ENCODE peak calls at places on chromosome 5, in five cellular contexts. One of them, this sample, is unnamed. For H3K27me3, the result is how much of the 10 kb centered on the place peaks cover.

GRCh38 chr5:120419110-120419509 is 45.0 kb upstream of the PRR16 start:
- DNase-seq in psoas muscle: no peak
- DNase-seq in CD4-positive, alpha-beta T cell: no peak
- DNase-seq in gastrocnemius medialis: no peak
- DNase-seq in HCT116: no peak
- DNase-seq in this sample: no peak

GRCh38 chr5:125316913-125317545 is 570.6 kb upstream of the ZNF608 start:
- DNase-seq in psoas muscle: no peak
- DNase-seq in CD4-positive, alpha-beta T cell: no peak
- DNase-seq in gastrocnemius medialis: no peak
- DNase-seq in HCT116: no peak
- DNase-seq in this sample: no peak

GRCh38 chr5:54719384-54720306 is 202.1 kb downstream of the SNX18 start:
- DNase-seq in psoas muscle: no peak
- DNase-seq in CD4-positive, alpha-beta T cell: no peak
- DNase-seq in gastrocnemius medialis: no peak
- DNase-seq in HCT116: no peak
- DNase-seq in this sample: no peak

GRCh38 chr5:78612227-78613150 is 36.1 kb downstream of the LHFPL2 start:
- DNase-seq in psoas muscle: no peak
- DNase-seq in CD4-positive, alpha-beta T cell: no peak
- DNase-seq in gastrocnemius medialis: no peak
- DNase-seq in HCT116: no peak
- DNase-seq in this sample: no peak

GRCh38 chr5:76402251-76402879 is 720 bp upstream of the IQGAP2 start:
- DNase-seq in psoas muscle: peak
- DNase-seq in CD4-positive, alpha-beta T cell: peak
- DNase-seq in gastrocnemius medialis: peak
- DNase-seq in HCT116: no peak
- DNase-seq in this sample: no peak

GRCh38 chr5:74622944-74623343 is 17.6 kb downstream of the ENC1 start:
- DNase-seq in psoas muscle: no peak
- DNase-seq in CD4-positive, alpha-beta T cell: no peak
- DNase-seq in gastrocnemius medialis: no peak
- DNase-seq in HCT116: no peak
- DNase-seq in this sample: no peak

GRCh38 chr5:132082329-132083023 is 8.9 kb downstream of the CSF2 start:
- DNase-seq in psoas muscle: no peak
- DNase-seq in CD4-positive, alpha-beta T cell: no peak
- DNase-seq in gastrocnemius medialis: no peak
- DNase-seq in HCT116: no peak
- DNase-seq in this sample: no peak

GRCh38 chr5:15690611-15691010 is 190.6 kb downstream of the FBXL7 start:
- DNase-seq in psoas muscle: no peak
- DNase-seq in CD4-positive, alpha-beta T cell: no peak
- DNase-seq in gastrocnemius medialis: no peak
- DNase-seq in HCT116: no peak
- DNase-seq in this sample: no peak

GRCh38 chr5:133807348-133807747 is 161.1 kb downstream of the C5orf15 start:
- DNase-seq in psoas muscle: no peak
- DNase-seq in CD4-positive, alpha-beta T cell: no peak
- DNase-seq in gastrocnemius medialis: no peak
- DNase-seq in HCT116: no peak
- DNase-seq in this sample: no peak

GRCh38 chr5:149549461-149550266 is 1.6 kb downstream of the CSNK1A1 start:
- DNase-seq in psoas muscle: no peak
- DNase-seq in CD4-positive, alpha-beta T cell: no peak
- DNase-seq in gastrocnemius medialis: no peak
- DNase-seq in HCT116: peak
- DNase-seq in this sample: peak

GRCh38 chr5:82334856-82335255 is 56.7 kb upstream of the RPS23 start:
- DNase-seq in psoas muscle: no peak
- DNase-seq in CD4-positive, alpha-beta T cell: no peak
- DNase-seq in gastrocnemius medialis: no peak
- DNase-seq in HCT116: no peak
- DNase-seq in this sample: no peak

GRCh38 chr5:90709323-90710148 is 150.9 kb downstream of the ADGRV1 start:
- DNase-seq in psoas muscle: no peak
- DNase-seq in CD4-positive, alpha-beta T cell: no peak
- DNase-seq in gastrocnemius medialis: no peak
- DNase-seq in HCT116: peak
- DNase-seq in this sample: no peak
- H3K27me3 ChIP-seq in psoas muscle: under half
- H3K27me3 ChIP-seq in CD4-positive, alpha-beta T cell: under half
- H3K27me3 ChIP-seq in gastrocnemius medialis: under half
- H3K27me3 ChIP-seq in HCT116: under half
- H3K27me3 ChIP-seq in this sample: under half

DNA sequence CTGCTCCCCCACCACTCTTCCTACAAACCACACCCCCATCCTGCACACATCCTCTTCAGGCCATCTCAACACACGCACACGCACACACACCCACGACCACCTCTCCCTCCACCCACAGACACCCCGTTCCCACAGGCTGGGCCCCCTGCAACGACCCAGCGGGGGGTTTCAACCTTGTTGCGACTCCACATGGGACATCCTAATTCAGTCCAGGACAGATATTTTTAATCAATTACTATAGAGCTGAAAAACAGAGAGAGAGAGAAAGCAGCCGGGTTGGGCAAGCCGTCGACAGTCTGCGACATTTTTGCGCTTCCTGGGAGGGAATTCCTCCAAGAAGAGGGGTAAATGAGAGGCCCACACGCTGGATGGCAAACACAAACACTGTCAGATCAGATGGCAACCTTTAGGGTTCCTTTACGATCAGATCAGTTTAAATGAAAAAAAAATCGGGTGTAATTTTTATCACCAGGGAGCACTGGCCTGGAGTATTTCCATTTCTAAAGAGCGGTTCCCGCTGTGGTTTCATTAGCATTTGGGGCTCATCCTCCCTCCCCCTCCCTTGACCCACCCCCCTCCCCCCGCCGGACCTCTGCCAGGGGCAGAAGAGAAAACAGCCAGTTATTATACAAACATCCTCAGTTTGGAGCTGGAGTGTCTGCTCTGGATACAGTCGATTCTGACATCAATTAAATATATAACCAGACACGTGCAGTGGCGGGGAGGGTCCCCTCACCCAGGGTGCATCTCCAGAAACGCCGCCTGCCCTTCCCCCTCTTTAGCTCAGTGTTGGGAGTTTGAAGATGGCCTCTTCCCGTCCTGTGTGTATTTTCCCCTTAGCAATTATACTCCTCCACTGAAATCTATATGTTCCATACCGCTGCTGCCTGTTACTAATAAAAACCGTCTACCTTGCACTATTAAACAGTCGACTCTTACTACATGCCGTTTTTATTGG is 2.3 kb upstream of the IRX2 start:
- DNase-seq in psoas muscle: no peak
- DNase-seq in CD4-positive, alpha-beta T cell: no peak
- DNase-seq in gastrocnemius medialis: no peak
- DNase-seq in HCT116: no peak
- DNase-seq in this sample: no peak
- H3K27ac ChIP-seq in psoas muscle: no peak
- H3K27ac ChIP-seq in CD4-positive, alpha-beta T cell: no peak
- H3K27ac ChIP-seq in gastrocnemius medialis: no peak
- H3K27ac ChIP-seq in HCT116: no peak
- H3K27ac ChIP-seq in this sample: no peak

GRCh38 chr5:1292139-1292538 is 2.7 kb downstream of the TERT start:
- DNase-seq in psoas muscle: peak
- DNase-seq in CD4-positive, alpha-beta T cell: no peak
- DNase-seq in gastrocnemius medialis: no peak
- DNase-seq in HCT116: no peak
- DNase-seq in this sample: no peak
- H3K27me3 ChIP-seq in psoas muscle: half or more
- H3K27me3 ChIP-seq in CD4-positive, alpha-beta T cell: under half
- H3K27me3 ChIP-seq in gastrocnemius medialis: under half
- H3K27me3 ChIP-seq in HCT116: under half
- H3K27me3 ChIP-seq in this sample: under half

DNA sequence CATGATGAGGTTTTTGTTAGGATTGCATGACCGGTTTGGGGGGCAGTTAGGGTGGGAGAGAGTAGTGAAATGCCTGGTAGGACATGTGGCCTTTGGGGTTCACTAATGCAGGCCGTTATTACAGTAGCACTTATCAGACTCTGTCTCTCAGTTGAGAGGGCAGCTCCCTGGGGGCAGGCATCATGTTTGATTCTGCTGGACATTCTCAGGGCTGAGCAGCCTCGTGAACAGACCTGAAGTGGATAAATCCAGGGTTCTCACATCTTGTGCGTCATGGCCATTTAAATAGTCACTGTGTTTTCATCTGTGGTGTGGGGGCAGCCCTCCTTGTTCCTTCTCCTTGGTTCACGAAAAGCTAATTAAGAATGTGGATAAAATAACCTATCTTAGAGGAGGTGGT is 18.9 kb downstream of the KCNN2 start:
- DNase-seq in psoas muscle: no peak
- DNase-seq in CD4-positive, alpha-beta T cell: no peak
- DNase-seq in gastrocnemius medialis: no peak
- DNase-seq in HCT116: no peak
- DNase-seq in this sample: no peak
- H3K27ac ChIP-seq in psoas muscle: no peak
- H3K27ac ChIP-seq in CD4-positive, alpha-beta T cell: no peak
- H3K27ac ChIP-seq in gastrocnemius medialis: no peak
- H3K27ac ChIP-seq in HCT116: no peak
- H3K27ac ChIP-seq in this sample: no peak

DNA sequence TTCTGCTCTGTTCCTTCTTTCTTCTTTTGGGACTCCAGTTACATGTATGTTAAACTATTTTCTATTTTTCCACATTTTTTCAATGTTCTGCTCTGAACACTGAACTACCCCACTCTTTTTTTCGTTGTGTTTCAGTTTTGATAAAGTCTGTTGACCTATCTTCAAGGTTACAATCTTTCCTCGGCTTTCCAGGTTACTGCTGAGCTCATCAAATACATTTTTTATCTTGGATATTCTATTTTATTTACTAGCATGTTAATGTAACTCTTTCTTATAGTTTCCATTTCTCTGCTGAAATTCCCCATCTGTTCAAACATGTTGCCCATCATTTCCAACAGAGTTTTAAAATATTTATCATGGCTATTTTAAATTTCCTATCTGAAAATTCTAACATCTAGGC is 13.8 kb downstream of the NEUROG1 start:
- DNase-seq in psoas muscle: no peak
- DNase-seq in CD4-positive, alpha-beta T cell: no peak
- DNase-seq in gastrocnemius medialis: no peak
- DNase-seq in HCT116: no peak
- DNase-seq in this sample: no peak
- H3K27me3 ChIP-seq in psoas muscle: under half
- H3K27me3 ChIP-seq in CD4-positive, alpha-beta T cell: under half
- H3K27me3 ChIP-seq in gastrocnemius medialis: under half
- H3K27me3 ChIP-seq in HCT116: under half
- H3K27me3 ChIP-seq in this sample: under half

This sample was measured in CD4-positive, alpha-beta memory T cell.